ENCODE peak calls at places on chromosomes 3 and 15, in ten cellular contexts. One of them, this sample, is unnamed.
A peak's percentile ranks its signal among the peaks of the same experiment; 100 is the strongest.

GRCh38 chr15:85480923-85481322 is 100.5 kb downstream of the AKAP13 start:
- DNase-seq in RPMI8226: no peak
- DNase-seq in NCI-H69: no peak
- DNase-seq in activated CD4-positive, CD25-positive, alpha-beta regulatory T cell: no peak
- DNase-seq in OCI-LY7: no peak
- DNase-seq in WTC11: no peak
- DNase-seq in HL-60: no peak
- DNase-seq in GM13976: no peak
- DNase-seq in endothelial cell: no peak
- DNase-seq in pons: no peak
- DNase-seq in this sample: no peak

GRCh38 chr3:127491909-127492308 is 98.6 kb downstream of the TPRA1 start:
- DNase-seq in WTC11: no peak
- DNase-seq in activated CD4-positive, CD25-positive, alpha-beta regulatory T cell: no peak
- DNase-seq in endothelial cell: no peak
- DNase-seq in pons: no peak
- DNase-seq in RPMI8226: no peak
- DNase-seq in GM13976: peak; percentile 9
- DNase-seq in OCI-LY7: no peak
- DNase-seq in HL-60: no peak
- DNase-seq in NCI-H69: no peak
- DNase-seq in this sample: no peak

GRCh38 chr15:85676332-85676731 is 118.4 kb downstream of the KLHL25 start:
- DNase-seq in RPMI8226: no peak
- DNase-seq in OCI-LY7: no peak
- DNase-seq in NCI-H69: no peak
- DNase-seq in GM13976: no peak
- DNase-seq in endothelial cell: no peak
- DNase-seq in activated CD4-positive, CD25-positive, alpha-beta regulatory T cell: no peak
- DNase-seq in HL-60: no peak
- DNase-seq in WTC11: no peak
- DNase-seq in pons: no peak
- DNase-seq in this sample: no peak

GRCh38 chr15:70770863-70771262 is 7.5 kb upstream of the UACA start:
- DNase-seq in GM13976: no peak
- DNase-seq in WTC11: no peak
- DNase-seq in activated CD4-positive, CD25-positive, alpha-beta regulatory T cell: no peak
- DNase-seq in endothelial cell: no peak
- DNase-seq in RPMI8226: no peak
- DNase-seq in NCI-H69: no peak
- DNase-seq in OCI-LY7: no peak
- DNase-seq in pons: no peak
- DNase-seq in HL-60: no peak
- DNase-seq in this sample: no peak

GRCh38 chr15:88624156-88624970 is 3.2 kb downstream of the AEN start:
- DNase-seq in activated CD4-positive, CD25-positive, alpha-beta regulatory T cell: no peak
- DNase-seq in GM13976: peak; percentile 73
- DNase-seq in pons: peak; percentile 69
- DNase-seq in WTC11: no peak
- DNase-seq in endothelial cell: peak; percentile 49
- DNase-seq in NCI-H69: no peak
- DNase-seq in HL-60: no peak
- DNase-seq in OCI-LY7: peak; percentile 85
- DNase-seq in RPMI8226: peak; percentile 70
- DNase-seq in this sample: no peak

GRCh38 chr3:114496874-114497273 is 203.0 kb downstream of the TIGIT start:
- DNase-seq in GM13976: no peak
- DNase-seq in pons: no peak
- DNase-seq in activated CD4-positive, CD25-positive, alpha-beta regulatory T cell: no peak
- DNase-seq in NCI-H69: no peak
- DNase-seq in RPMI8226: no peak
- DNase-seq in WTC11: no peak
- DNase-seq in HL-60: no peak
- DNase-seq in endothelial cell: no peak
- DNase-seq in OCI-LY7: no peak
- DNase-seq in this sample: no peak

GRCh38 chr3:13301295-13301987 is 118.7 kb downstream of the NUP210 start:
- DNase-seq in WTC11: peak; percentile 74
- DNase-seq in GM13976: no peak
- DNase-seq in RPMI8226: no peak
- DNase-seq in NCI-H69: peak; percentile 19
- DNase-seq in activated CD4-positive, CD25-positive, alpha-beta regulatory T cell: no peak
- DNase-seq in HL-60: peak; percentile 51
- DNase-seq in pons: no peak
- DNase-seq in OCI-LY7: no peak
- DNase-seq in endothelial cell: no peak
- DNase-seq in this sample: peak; percentile 95

GRCh38 chr3:176741648-176742047 is 455.6 kb downstream of the TBL1XR1 start:
- DNase-seq in activated CD4-positive, CD25-positive, alpha-beta regulatory T cell: no peak
- DNase-seq in NCI-H69: peak; percentile 51
- DNase-seq in RPMI8226: no peak
- DNase-seq in GM13976: no peak
- DNase-seq in OCI-LY7: no peak
- DNase-seq in WTC11: no peak
- DNase-seq in pons: no peak
- DNase-seq in endothelial cell: no peak
- DNase-seq in HL-60: no peak
- DNase-seq in this sample: no peak

GRCh38 chr15:49624046-49624445 is 3.2 kb downstream of the DTWD1 start:
- DNase-seq in endothelial cell: no peak
- DNase-seq in pons: no peak
- DNase-seq in OCI-LY7: no peak
- DNase-seq in HL-60: no peak
- DNase-seq in activated CD4-positive, CD25-positive, alpha-beta regulatory T cell: no peak
- DNase-seq in RPMI8226: no peak
- DNase-seq in WTC11: no peak
- DNase-seq in NCI-H69: no peak
- DNase-seq in GM13976: no peak
- DNase-seq in this sample: no peak

GRCh38 chr3:59704292-59704691 is 654.5 kb upstream of the CFAP20DC start:
- DNase-seq in GM13976: no peak
- DNase-seq in pons: no peak
- DNase-seq in OCI-LY7: no peak
- DNase-seq in WTC11: no peak
- DNase-seq in endothelial cell: no peak
- DNase-seq in NCI-H69: no peak
- DNase-seq in activated CD4-positive, CD25-positive, alpha-beta regulatory T cell: no peak
- DNase-seq in RPMI8226: no peak
- DNase-seq in HL-60: no peak
- DNase-seq in this sample: no peak

GRCh38 chr15:35271371-35272043 is 186.4 kb upstream of the NANOGP8 start:
- DNase-seq in endothelial cell: no peak
- DNase-seq in HL-60: no peak
- DNase-seq in GM13976: no peak
- DNase-seq in OCI-LY7: no peak
- DNase-seq in WTC11: no peak
- DNase-seq in activated CD4-positive, CD25-positive, alpha-beta regulatory T cell: no peak
- DNase-seq in RPMI8226: no peak
- DNase-seq in pons: no peak
- DNase-seq in NCI-H69: peak; percentile 9
- DNase-seq in this sample: no peak

GRCh38 chr3:144104146-144104545 is 132.5 kb downstream of the DIPK2A start:
- DNase-seq in activated CD4-positive, CD25-positive, alpha-beta regulatory T cell: no peak
- DNase-seq in NCI-H69: peak; percentile 94
- DNase-seq in GM13976: no peak
- DNase-seq in OCI-LY7: no peak
- DNase-seq in endothelial cell: no peak
- DNase-seq in RPMI8226: no peak
- DNase-seq in WTC11: no peak
- DNase-seq in pons: no peak
- DNase-seq in HL-60: no peak
- DNase-seq in this sample: no peak